ENCODE peak calls at places on chromosomes 6 and 20, in nine cellular contexts. One of them, this sample, is unnamed.

GRCh38 chr6:148535976-148536375 is 193.3 kb downstream of the SASH1 start:
- DNase-seq in Jurkat, Clone E6-1: no peak
- DNase-seq in AG10803: peak
- DNase-seq in GM23248: peak
- DNase-seq in fibroblast of mammary gland: peak
- DNase-seq in uterus: no peak
- DNase-seq in left ventricle myocardium inferior: no peak
- DNase-seq in prostate gland: no peak
- DNase-seq in cardiac fibroblast: no peak
- DNase-seq in this sample: no peak

GRCh38 chr20:55054443-55054842 is 579.0 kb downstream of the DOK5 start:
- DNase-seq in Jurkat, Clone E6-1: no peak
- DNase-seq in AG10803: no peak
- DNase-seq in GM23248: no peak
- DNase-seq in fibroblast of mammary gland: no peak
- DNase-seq in uterus: no peak
- DNase-seq in left ventricle myocardium inferior: no peak
- DNase-seq in prostate gland: no peak
- DNase-seq in cardiac fibroblast: no peak
- DNase-seq in this sample: no peak

GRCh38 chr6:138975815-138976214 is 12.2 kb downstream of the REPS1 start:
- DNase-seq in Jurkat, Clone E6-1: no peak
- DNase-seq in AG10803: no peak
- DNase-seq in GM23248: no peak
- DNase-seq in fibroblast of mammary gland: no peak
- DNase-seq in uterus: no peak
- DNase-seq in left ventricle myocardium inferior: no peak
- DNase-seq in prostate gland: no peak
- DNase-seq in cardiac fibroblast: no peak
- DNase-seq in this sample: no peak

GRCh38 chr6:116101298-116101718 is 655 bp downstream of the NT5DC1 start:
- DNase-seq in Jurkat, Clone E6-1: no peak
- DNase-seq in AG10803: no peak
- DNase-seq in GM23248: no peak
- DNase-seq in fibroblast of mammary gland: no peak
- DNase-seq in uterus: no peak
- DNase-seq in left ventricle myocardium inferior: peak
- DNase-seq in prostate gland: peak
- DNase-seq in cardiac fibroblast: no peak
- DNase-seq in this sample: peak

GRCh38 chr6:139262519-139263300 is 29.1 kb downstream of the TXLNB start:
- DNase-seq in Jurkat, Clone E6-1: peak
- DNase-seq in AG10803: no peak
- DNase-seq in GM23248: peak
- DNase-seq in fibroblast of mammary gland: peak
- DNase-seq in uterus: no peak
- DNase-seq in left ventricle myocardium inferior: no peak
- DNase-seq in prostate gland: no peak
- DNase-seq in cardiac fibroblast: no peak
- DNase-seq in this sample: no peak

GRCh38 chr20:44692932-44693476 is 22.2 kb upstream of the CCN5 start:
- DNase-seq in Jurkat, Clone E6-1: no peak
- DNase-seq in AG10803: peak
- DNase-seq in GM23248: peak
- DNase-seq in fibroblast of mammary gland: peak
- DNase-seq in uterus: peak
- DNase-seq in left ventricle myocardium inferior: peak
- DNase-seq in prostate gland: no peak
- DNase-seq in cardiac fibroblast: peak
- DNase-seq in this sample: peak

GRCh38 chr6:142851601-142852000 is 93.4 kb downstream of the HIVEP2 start:
- DNase-seq in Jurkat, Clone E6-1: no peak
- DNase-seq in AG10803: no peak
- DNase-seq in GM23248: peak
- DNase-seq in fibroblast of mammary gland: peak
- DNase-seq in uterus: no peak
- DNase-seq in left ventricle myocardium inferior: no peak
- DNase-seq in prostate gland: no peak
- DNase-seq in cardiac fibroblast: no peak
- DNase-seq in this sample: no peak

GRCh38 chr6:161351855-161352254 is 78.0 kb upstream of the AGPAT4 start:
- DNase-seq in Jurkat, Clone E6-1: no peak
- DNase-seq in AG10803: no peak
- DNase-seq in GM23248: no peak
- DNase-seq in fibroblast of mammary gland: no peak
- DNase-seq in uterus: no peak
- DNase-seq in left ventricle myocardium inferior: no peak
- DNase-seq in prostate gland: no peak
- DNase-seq in cardiac fibroblast: no peak
- DNase-seq in this sample: no peak

GRCh38 chr6:98832282-98833100 is 1.9 kb upstream of the POU3F2 start:
- DNase-seq in Jurkat, Clone E6-1: no peak
- DNase-seq in AG10803: peak
- DNase-seq in GM23248: peak
- DNase-seq in fibroblast of mammary gland: peak
- DNase-seq in uterus: peak
- DNase-seq in left ventricle myocardium inferior: no peak
- DNase-seq in prostate gland: no peak
- DNase-seq in cardiac fibroblast: peak
- DNase-seq in this sample: peak

GRCh38 chr6:36247691-36248090 is 22.2 kb upstream of the PNPLA1 start:
- DNase-seq in Jurkat, Clone E6-1: no peak
- DNase-seq in AG10803: peak
- DNase-seq in GM23248: peak
- DNase-seq in fibroblast of mammary gland: peak
- DNase-seq in uterus: peak
- DNase-seq in left ventricle myocardium inferior: no peak
- DNase-seq in prostate gland: no peak
- DNase-seq in cardiac fibroblast: peak
- DNase-seq in this sample: peak

GRCh38 chr6:120671519-120671918 is 662.8 kb downstream of the TBC1D32 start:
- DNase-seq in Jurkat, Clone E6-1: no peak
- DNase-seq in AG10803: no peak
- DNase-seq in GM23248: no peak
- DNase-seq in fibroblast of mammary gland: no peak
- DNase-seq in uterus: no peak
- DNase-seq in left ventricle myocardium inferior: no peak
- DNase-seq in prostate gland: no peak
- DNase-seq in cardiac fibroblast: no peak
- DNase-seq in this sample: no peak

GRCh38 chr6:28896505-28897392 is 27.0 kb downstream of the TRIM27 start:
- DNase-seq in Jurkat, Clone E6-1: peak
- DNase-seq in AG10803: peak
- DNase-seq in GM23248: peak
- DNase-seq in fibroblast of mammary gland: peak
- DNase-seq in uterus: peak
- DNase-seq in left ventricle myocardium inferior: peak
- DNase-seq in prostate gland: peak
- DNase-seq in cardiac fibroblast: peak
- DNase-seq in this sample: peak

GRCh38 chr20:45008521-45009049 is 42.3 kb downstream of the STK4 start:
- DNase-seq in Jurkat, Clone E6-1: no peak
- DNase-seq in AG10803: peak
- DNase-seq in GM23248: peak
- DNase-seq in fibroblast of mammary gland: peak
- DNase-seq in uterus: no peak
- DNase-seq in left ventricle myocardium inferior: no peak
- DNase-seq in prostate gland: no peak
- DNase-seq in cardiac fibroblast: no peak
- DNase-seq in this sample: no peak

GRCh38 chr6:92848901-92849300 is 570.5 kb downstream of the EPHA7 start:
- DNase-seq in Jurkat, Clone E6-1: no peak
- DNase-seq in AG10803: no peak
- DNase-seq in GM23248: no peak
- DNase-seq in fibroblast of mammary gland: no peak
- DNase-seq in uterus: no peak
- DNase-seq in left ventricle myocardium inferior: no peak
- DNase-seq in prostate gland: no peak
- DNase-seq in cardiac fibroblast: no peak
- DNase-seq in this sample: no peak

GRCh38 chr20:63430891-63431290 is 41.6 kb downstream of the KCNQ2 start:
- DNase-seq in Jurkat, Clone E6-1: no peak
- DNase-seq in AG10803: no peak
- DNase-seq in GM23248: no peak
- DNase-seq in fibroblast of mammary gland: no peak
- DNase-seq in uterus: no peak
- DNase-seq in left ventricle myocardium inferior: no peak
- DNase-seq in prostate gland: no peak
- DNase-seq in cardiac fibroblast: no peak
- DNase-seq in this sample: no peak

GRCh38 chr6:113626470-113626869 is 230.7 kb upstream of the MARCKS start:
- DNase-seq in Jurkat, Clone E6-1: no peak
- DNase-seq in AG10803: no peak
- DNase-seq in GM23248: no peak
- DNase-seq in fibroblast of mammary gland: no peak
- DNase-seq in uterus: no peak
- DNase-seq in left ventricle myocardium inferior: no peak
- DNase-seq in prostate gland: no peak
- DNase-seq in cardiac fibroblast: no peak
- DNase-seq in this sample: no peak

GRCh38 chr6:139109558-139109957 is 25.3 kb upstream of the HECA start:
- DNase-seq in Jurkat, Clone E6-1: no peak
- DNase-seq in AG10803: peak
- DNase-seq in GM23248: peak
- DNase-seq in fibroblast of mammary gland: peak
- DNase-seq in uterus: no peak
- DNase-seq in left ventricle myocardium inferior: no peak
- DNase-seq in prostate gland: no peak
- DNase-seq in cardiac fibroblast: peak
- DNase-seq in this sample: no peak

GRCh38 chr6:105038259-105038658 is 81.4 kb downstream of the LIN28B start:
- DNase-seq in Jurkat, Clone E6-1: no peak
- DNase-seq in AG10803: no peak
- DNase-seq in GM23248: no peak
- DNase-seq in fibroblast of mammary gland: no peak
- DNase-seq in uterus: no peak
- DNase-seq in left ventricle myocardium inferior: no peak
- DNase-seq in prostate gland: no peak
- DNase-seq in cardiac fibroblast: no peak
- DNase-seq in this sample: no peak

GRCh38 chr20:53707341-53708102 is 113.9 kb upstream of the ZNF217 start:
- DNase-seq in Jurkat, Clone E6-1: peak
- DNase-seq in AG10803: peak
- DNase-seq in GM23248: peak
- DNase-seq in fibroblast of mammary gland: peak
- DNase-seq in uterus: no peak
- DNase-seq in left ventricle myocardium inferior: no peak
- DNase-seq in prostate gland: no peak
- DNase-seq in cardiac fibroblast: peak
- DNase-seq in this sample: no peak
- H3K4me3 ChIP-seq in Jurkat, Clone E6-1: peak
- H3K4me3 ChIP-seq in AG10803: no peak
- H3K4me3 ChIP-seq in GM23248: peak
- H3K4me3 ChIP-seq in fibroblast of mammary gland: no peak
- H3K4me3 ChIP-seq in uterus: no peak
- H3K4me3 ChIP-seq in left ventricle myocardium inferior: no peak
- H3K4me3 ChIP-seq in prostate gland: no peak
- H3K4me3 ChIP-seq in cardiac fibroblast: no peak
- H3K4me3 ChIP-seq in this sample: no peak

DNA sequence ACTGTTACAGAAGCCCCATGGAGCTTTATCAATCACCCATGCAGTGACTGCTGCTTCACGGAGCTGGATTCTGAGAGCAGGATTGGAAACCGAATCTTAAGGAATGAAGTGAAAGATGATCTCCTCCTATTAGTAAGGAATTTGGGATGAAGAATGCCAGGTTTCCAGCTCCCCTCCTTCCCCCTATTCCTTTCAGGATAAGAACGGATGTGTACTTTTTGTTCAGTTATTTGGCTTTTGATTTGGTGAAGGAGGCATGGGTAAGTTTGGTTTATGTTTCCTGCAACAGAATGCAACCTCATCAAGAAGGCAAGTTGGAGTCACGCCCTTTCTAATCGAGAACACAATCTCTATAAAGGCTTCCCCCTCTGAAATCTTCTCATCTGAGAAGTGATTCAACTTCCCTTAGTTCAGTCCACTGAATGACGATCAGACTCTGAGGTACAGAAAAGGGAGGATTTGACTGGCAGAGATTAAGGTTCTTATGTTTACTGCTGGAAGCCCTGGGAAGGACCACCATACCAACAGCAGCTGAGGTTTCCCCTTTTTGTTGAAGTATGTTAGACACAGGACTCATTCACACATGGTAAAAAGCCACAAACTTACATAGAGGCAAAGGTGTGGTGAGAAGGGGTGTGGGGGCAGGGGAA is 5.5 kb downstream of the ELMO2 start:
- DNase-seq in Jurkat, Clone E6-1: peak
- DNase-seq in AG10803: peak
- DNase-seq in GM23248: peak
- DNase-seq in fibroblast of mammary gland: peak
- DNase-seq in uterus: no peak
- DNase-seq in left ventricle myocardium inferior: no peak
- DNase-seq in prostate gland: no peak
- DNase-seq in cardiac fibroblast: peak
- DNase-seq in this sample: no peak
- H3K4me3 ChIP-seq in Jurkat, Clone E6-1: peak
- H3K4me3 ChIP-seq in AG10803: peak
- H3K4me3 ChIP-seq in GM23248: peak
- H3K4me3 ChIP-seq in fibroblast of mammary gland: peak
- H3K4me3 ChIP-seq in uterus: no peak
- H3K4me3 ChIP-seq in left ventricle myocardium inferior: peak
- H3K4me3 ChIP-seq in prostate gland: peak
- H3K4me3 ChIP-seq in cardiac fibroblast: no peak
- H3K4me3 ChIP-seq in this sample: no peak

GRCh38 chr6:85591207-85591606 is 2.5 kb downstream of the SNX14 start:
- DNase-seq in Jurkat, Clone E6-1: no peak
- DNase-seq in AG10803: no peak
- DNase-seq in GM23248: no peak
- DNase-seq in fibroblast of mammary gland: no peak
- DNase-seq in uterus: no peak
- DNase-seq in left ventricle myocardium inferior: no peak
- DNase-seq in prostate gland: no peak
- DNase-seq in cardiac fibroblast: no peak
- DNase-seq in this sample: no peak
- H3K4me3 ChIP-seq in Jurkat, Clone E6-1: no peak
- H3K4me3 ChIP-seq in AG10803: no peak
- H3K4me3 ChIP-seq in GM23248: peak
- H3K4me3 ChIP-seq in fibroblast of mammary gland: no peak
- H3K4me3 ChIP-seq in uterus: no peak
- H3K4me3 ChIP-seq in left ventricle myocardium inferior: no peak
- H3K4me3 ChIP-seq in prostate gland: no peak
- H3K4me3 ChIP-seq in cardiac fibroblast: no peak
- H3K4me3 ChIP-seq in this sample: no peak

DNA sequence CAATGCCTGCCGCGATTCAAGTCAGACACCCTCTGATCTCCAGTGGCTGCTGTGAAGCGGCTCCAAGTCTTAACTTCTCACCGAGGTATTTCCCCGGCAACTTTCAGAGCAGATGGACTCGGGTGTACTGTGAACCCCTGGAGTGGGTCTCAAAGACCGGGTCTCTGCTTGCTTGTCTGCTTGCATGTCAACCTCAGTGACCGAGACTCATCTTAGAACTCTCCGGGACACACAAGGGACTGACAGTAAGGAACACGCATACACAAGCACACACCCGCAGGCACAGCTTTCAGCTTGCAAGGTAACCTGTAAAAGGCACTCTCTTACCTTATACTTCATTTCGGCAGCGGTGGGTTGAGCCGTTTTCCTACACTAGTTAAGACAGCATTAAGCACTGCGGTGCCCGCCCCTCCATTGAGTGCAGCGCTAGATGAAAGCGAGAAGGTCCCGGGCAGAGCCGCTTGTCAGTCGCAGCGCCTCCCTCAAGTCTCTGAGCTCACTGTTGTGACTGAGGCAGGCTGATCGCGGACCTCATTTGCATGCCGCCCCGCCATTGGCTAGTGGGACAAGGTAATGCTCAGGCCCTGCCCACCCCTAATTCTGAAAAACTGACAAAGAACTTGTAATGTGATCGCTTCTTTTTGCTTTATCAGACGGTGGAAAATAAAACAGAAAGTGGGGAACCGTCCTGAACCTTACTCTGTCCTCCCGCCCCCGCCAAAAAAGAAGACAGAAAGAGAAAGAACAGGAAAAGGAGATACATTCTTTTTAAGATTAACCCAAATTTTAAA is at the start of gene NEDD9:
- DNase-seq in Jurkat, Clone E6-1: peak
- DNase-seq in AG10803: peak
- DNase-seq in GM23248: peak
- DNase-seq in fibroblast of mammary gland: peak
- DNase-seq in uterus: peak
- DNase-seq in left ventricle myocardium inferior: peak
- DNase-seq in prostate gland: peak
- DNase-seq in cardiac fibroblast: peak
- DNase-seq in this sample: peak
- H3K4me3 ChIP-seq in Jurkat, Clone E6-1: peak
- H3K4me3 ChIP-seq in AG10803: peak
- H3K4me3 ChIP-seq in GM23248: peak
- H3K4me3 ChIP-seq in fibroblast of mammary gland: peak
- H3K4me3 ChIP-seq in uterus: peak
- H3K4me3 ChIP-seq in left ventricle myocardium inferior: peak
- H3K4me3 ChIP-seq in prostate gland: peak
- H3K4me3 ChIP-seq in cardiac fibroblast: peak
- H3K4me3 ChIP-seq in this sample: peak

This sample was measured in aorta.